ENCODE peak calls at places on chromosome X, in seven cellular contexts. V, M, C, Z, D, Q and S are unnamed samples.

GRCh38 chrX:41558531-41558930 is 111.4 kb downstream of the NYX start:
- DNase-seq in C (no peak), Q (peak; percentile 41), V (no peak), M (no peak), Z (peak; percentile 35), D (no peak), S (no peak)

GRCh38 chrX:275967-276587 is 5.1 kb upstream of the PLCXD1 start:
- DNase-seq in D (no peak), M (peak; percentile 88), C (peak; percentile 40), V (peak; percentile 95), Z (peak; percentile 29), Q (peak; percentile 27), S (no peak)

GRCh38 chrX:68870357-68870756 is 41.5 kb downstream of the EFNB1 start:
- DNase-seq in C (no peak), V (no peak), M (no peak), D (no peak), Q (no peak), Z (no peak), S (no peak)

GRCh38 chrX:37332987-37333658 is 16.0 kb upstream of the PRRG1 start:
- DNase-seq in D (no peak), Q (peak; percentile 43), M (no peak), V (no peak), C (no peak), Z (no peak), S (no peak)

GRCh38 chrX:17584248-17584681 is 153.0 kb upstream of the SCML1 start:
- DNase-seq in D (no peak), C (peak; percentile 83), V (no peak), M (no peak), Z (peak; percentile 39), Q (peak; percentile 32), S (no peak)

GRCh38 chrX:128020701-128021100 is 31.5 kb downstream of the ACTRT1 start:
- DNase-seq in Z (peak; percentile 64), M (no peak), C (peak; percentile 40), Q (peak; percentile 0), D (no peak), V (no peak), S (no peak)

GRCh38 chrX:146264763-146265375 is 447.2 kb downstream of the SLITRK2 start:
- DNase-seq in Z (no peak), V (no peak), C (no peak), D (no peak), Q (no peak), M (no peak), S (no peak)

GRCh38 chrX:139738581-139738980 is 30.6 kb upstream of the MCF2 start:
- DNase-seq in Q (peak; percentile 2), C (peak; percentile 53), D (no peak), M (no peak), V (no peak), Z (peak; percentile 49), S (no peak)

GRCh38 chrX:150363561-150364346 is 637 bp downstream of the MAMLD1 start:
- DNase-seq in Q (peak; percentile 45), Z (peak; percentile 32), V (peak; percentile 73), C (peak; percentile 43), D (peak; percentile 67), M (peak; percentile 32), S (no peak)

GRCh38 chrX:101460669-101461068 is 24.6 kb upstream of the ARMCX4 start:
- DNase-seq in Q (no peak), D (no peak), C (no peak), Z (no peak), M (no peak), V (no peak), S (no peak)

GRCh38 chrX:153521034-153521433 is 3.6 kb downstream of the ATP2B3 start:
- DNase-seq in Z (no peak), V (no peak), Q (no peak), C (peak; percentile 56), D (no peak), M (no peak), S (no peak)

GRCh38 chrX:74505437-74505836 is 84.1 kb downstream of the SLC16A2 start:
- DNase-seq in C (no peak), Z (no peak), Q (no peak), D (no peak), M (no peak), V (no peak), S (no peak)

GRCh38 chrX:37357436-37357835 is 8.3 kb downstream of the PRRG1 start:
- DNase-seq in C (no peak), V (no peak), Q (peak; percentile 23), D (no peak), M (no peak), Z (no peak), S (no peak)

GRCh38 chrX:22800806-22801205 is 199.0 kb upstream of the DDX53 start:
- DNase-seq in M (no peak), C (peak; percentile 12), Q (no peak), V (no peak), D (no peak), Z (peak; percentile 25), S (no peak)

GRCh38 chrX:26597981-26598380 is 382.0 kb downstream of the MAGEB5 start:
- DNase-seq in D (no peak), C (no peak), M (no peak), Q (no peak), V (no peak), Z (peak; percentile 6), S (no peak)

GRCh38 chrX:110087485-110088356 is 84.8 kb downstream of the TMEM164 start:
- DNase-seq in C (peak; percentile 95), Q (peak; percentile 88), M (no peak), V (peak; percentile 19), D (no peak), Z (peak; percentile 91), S (peak; percentile 79)

GRCh38 chrX:46587753-46588171 is 14.2 kb downstream of the CHST7 start:
- DNase-seq in C (peak; percentile 55), V (no peak), Q (peak; percentile 58), M (no peak), Z (peak; percentile 27), D (no peak), S (no peak)

GRCh38 chrX:15675490-15675921 is 10.9 kb upstream of the CLTRN start:
- DNase-seq in C (no peak), M (peak; percentile 86), D (peak; percentile 98), Z (no peak), Q (peak; percentile 77), V (peak; percentile 86), S (peak; percentile 14)

GRCh38 chrX:54182194-54182863 is 725 bp downstream of the FAM120C start:
- DNase-seq in Z (no peak), M (peak; percentile 74), C (peak; percentile 38), Q (peak; percentile 34), V (peak; percentile 86), D (no peak), S (no peak)

GRCh38 chrX:95056901-95057300 is 1382.9 kb downstream of the FAM133A start:
- DNase-seq in D (no peak), C (peak; percentile 37), Q (peak; percentile 30), Z (peak; percentile 49), M (no peak), V (no peak), S (no peak)

DNA sequence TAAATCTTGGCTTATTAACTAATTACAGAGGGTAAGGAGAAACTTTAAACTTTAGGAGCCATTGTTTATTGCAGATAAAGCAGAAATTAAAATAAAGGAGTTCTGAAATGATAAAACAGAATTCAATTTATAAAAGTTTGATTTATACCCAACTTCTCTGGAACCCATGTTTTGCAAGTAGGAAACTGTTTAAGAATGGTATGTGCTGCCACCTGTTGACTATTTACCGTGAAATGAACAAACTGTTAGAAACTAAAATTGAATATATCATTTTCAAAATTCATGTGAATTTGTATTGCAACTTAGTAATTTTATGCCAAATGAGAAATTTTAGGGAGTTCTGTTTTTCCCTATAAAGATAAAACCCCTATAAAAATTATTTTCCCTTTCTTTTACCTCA is 11.0 kb upstream of the TBC1D8B start:
- DNase-seq in Q (peak; percentile 31), D (no peak), M (no peak), C (peak; percentile 13), V (no peak), Z (no peak), S (no peak)
- TF ChIP-seq CTCF in Q (peak; percentile 27), D (no peak), M (no peak), C (peak; percentile 28), V (no peak), Z (peak; percentile 21), S (no peak)

DNA sequence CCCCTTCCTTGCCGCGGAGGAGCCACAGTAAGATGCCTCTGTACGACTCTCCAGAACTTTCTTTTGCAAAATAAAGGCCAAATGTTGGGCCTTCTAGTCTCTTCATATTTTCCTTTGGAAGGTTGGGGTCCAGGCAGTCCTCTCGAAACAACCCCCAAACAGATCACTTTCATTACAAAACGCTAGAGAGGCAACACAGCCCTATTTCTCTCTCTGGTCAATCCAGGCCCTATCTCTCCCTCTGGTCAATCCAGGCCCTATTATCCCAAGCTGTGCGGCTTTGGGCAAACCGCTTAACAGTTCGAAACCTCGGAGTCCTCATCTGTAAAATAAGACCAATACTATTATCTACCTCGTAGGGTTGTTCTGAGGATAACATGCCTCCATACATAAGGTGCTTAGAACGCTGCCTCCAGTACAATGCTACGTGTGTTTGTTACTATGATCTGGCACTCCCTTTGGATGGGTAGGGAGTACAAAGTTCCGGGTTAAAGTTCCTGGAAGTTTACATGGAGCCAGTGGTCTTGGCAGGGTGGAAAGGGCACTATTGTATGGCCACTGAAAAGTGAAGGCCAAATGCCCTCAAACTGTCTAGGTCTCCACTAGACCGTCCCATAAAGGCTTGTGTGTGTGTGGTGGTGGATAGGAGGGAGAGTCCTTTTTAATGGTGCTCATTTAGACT is 75.4 kb upstream of the BCOR start:
- DNase-seq in D (no peak), C (no peak), M (no peak), Z (no peak), Q (no peak), V (no peak), S (no peak)
- H3K4me3 ChIP-seq in D (peak overlapping the region; percentile 41), C (peak overlapping the region; percentile 54), M (no peak overlapping the region), Z (no peak overlapping the region), Q (peak overlapping the region; percentile 26), V (peak overlapping the region; percentile 42), S (no peak overlapping the region)

DNA sequence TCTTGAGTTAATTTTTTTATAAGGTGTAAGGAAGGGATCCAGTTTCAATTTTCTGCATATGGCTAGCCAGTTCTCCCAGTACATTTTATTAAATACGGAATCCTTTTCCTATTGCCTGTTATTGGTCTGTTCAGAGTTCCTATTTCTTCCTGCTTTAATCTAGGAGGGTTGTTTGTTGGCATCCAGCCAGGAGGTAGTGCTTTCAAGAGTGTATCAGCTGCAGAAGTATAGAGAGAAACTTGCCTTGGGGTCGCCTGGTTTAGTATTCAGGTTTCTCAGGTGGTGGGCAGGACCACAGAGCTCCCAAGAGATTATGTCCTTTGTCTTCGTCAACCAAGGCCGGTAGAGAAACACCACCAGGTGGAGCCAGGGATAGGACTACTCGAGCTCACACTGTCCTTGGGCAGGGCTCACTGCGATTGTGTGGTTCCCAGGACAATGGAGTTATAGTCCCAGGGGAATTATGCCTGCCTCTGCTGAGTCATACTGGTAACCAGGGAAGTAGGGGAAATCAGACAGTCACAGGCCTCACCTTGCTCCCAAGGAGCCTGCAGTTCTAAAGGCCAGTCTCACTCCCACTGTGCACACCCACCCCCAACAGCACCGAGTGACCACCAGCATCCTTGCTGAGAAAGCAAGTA is 168.1 kb downstream of the VSIG4 start:
- DNase-seq in Z (no peak), D (no peak), V (no peak), M (peak; percentile 47), Q (peak; percentile 4), C (no peak), S (no peak)
- TF ChIP-seq CTCF in Z (no peak), D (no peak), V (no peak), M (no peak), Q (no peak), C (no peak), S (no peak)

DNA sequence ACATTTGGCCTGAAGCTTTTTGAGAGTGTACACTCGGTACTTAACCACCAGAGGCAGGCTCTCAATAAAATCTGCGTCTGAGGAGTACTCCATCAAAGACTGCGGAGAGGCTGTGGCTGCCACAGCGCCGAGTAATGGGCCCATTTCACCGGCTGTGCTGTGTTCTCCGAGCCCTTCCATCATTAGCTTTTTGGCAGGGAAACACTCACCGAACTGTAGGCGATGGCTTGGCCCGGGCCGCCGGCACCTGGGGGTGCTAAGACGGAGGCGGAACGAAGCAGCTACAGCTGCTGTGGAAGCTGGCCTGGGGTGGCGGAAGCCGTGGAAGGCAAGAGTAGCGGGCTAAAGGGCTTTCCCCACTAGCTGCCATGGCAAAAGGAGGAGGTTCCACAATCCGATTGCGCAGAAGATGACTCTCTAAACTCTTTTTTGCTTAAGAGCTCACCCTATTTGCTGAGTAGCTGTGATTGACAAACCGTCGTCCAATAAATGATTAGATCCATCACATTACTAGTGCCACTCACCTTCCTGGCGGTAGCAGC is 48.5 kb upstream of the PABPC1L2A start:
- DNase-seq in Q (no peak), D (no peak), M (no peak), C (no peak), Z (no peak), V (peak; percentile 36), S (no peak)
- H3K4me3 ChIP-seq in Q (peak overlapping the region; percentile 19), D (no peak overlapping the region), M (no peak overlapping the region), C (no peak overlapping the region), Z (no peak overlapping the region), V (no peak overlapping the region), S (no peak overlapping the region)